ENCODE peak calls at places on chromosome X, in five cellular contexts. R is K562, X is H1, C is HepG2, D is GM12878. Q is an unnamed sample.

GRCh38 chrX:1466232-1466661 is 13.5 kb upstream of the ASMTL start:
- DNase-seq in R (no peak), X (peak; percentile 43), C (no peak), D (no peak), Q (no peak)

GRCh38 chrX:23919148-23919547 is 11.3 kb downstream of the CXorf58 start:
- DNase-seq in R (no peak), X (no peak), C (no peak), D (no peak), Q (no peak)

GRCh38 chrX:45771114-45771513 is 570.4 kb upstream of the DIPK2B start:
- DNase-seq in R (peak; percentile 15), X (no peak), C (peak; percentile 51), D (no peak), Q (no peak)

GRCh38 chrX:103730147-103730546 is 19.4 kb downstream of the TMEM31 start:
- DNase-seq in R (no peak), X (no peak), C (no peak), D (no peak), Q (no peak)

GRCh38 chrX:44062842-44063241 is 89.7 kb upstream of the NDP start:
- DNase-seq in R (no peak), X (no peak), C (no peak), D (no peak), Q (no peak)

GRCh38 chrX:36909584-36909983 is 98.6 kb upstream of the FAM47C start:
- DNase-seq in R (no peak), X (no peak), C (peak; percentile 49), D (no peak), Q (no peak)

GRCh38 chrX:15158736-15159406 is 111.0 kb downstream of the ASB9 start:
- DNase-seq in R (no peak), X (no peak), C (no peak), D (peak; percentile 33), Q (no peak)

GRCh38 chrX:10404435-10404834 is 215.9 kb downstream of the MID1 start:
- DNase-seq in R (no peak), X (no peak), C (no peak), D (no peak), Q (no peak)

GRCh38 chrX:69262036-69262905 is 97.0 kb upstream of the PJA1 start:
- DNase-seq in R (no peak), X (no peak), C (no peak), D (no peak), Q (no peak)

GRCh38 chrX:48890296-48890925 is 7.2 kb downstream of the TIMM17B start:
- DNase-seq in R (peak; percentile 26), X (no peak), C (no peak), D (no peak), Q (no peak)

GRCh38 chrX:140298946-140299345 is 205.9 kb downstream of the SOX3 start:
- DNase-seq in R (no peak), X (no peak), C (no peak), D (no peak), Q (no peak)

GRCh38 chrX:8849462-8849861 is 48.3 kb upstream of the FAM9A start:
- DNase-seq in R (no peak), X (no peak), C (peak; percentile 30), D (no peak), Q (no peak)

GRCh38 chrX:51894697-51895336 is 1.4 kb downstream of the MAGED1 start:
- DNase-seq in R (no peak), X (peak; percentile 44), C (no peak), D (no peak), Q (peak; percentile 46)

GRCh38 chrX:8364369-8365141 is 100.1 kb upstream of the VCX3B start:
- DNase-seq in R (peak; percentile 0), X (peak; percentile 53), C (peak; percentile 2), D (no peak), Q (peak; percentile 7)

GRCh38 chrX:100648601-100649417 is 4.8 kb downstream of the SRPX2 start:
- DNase-seq in R (no peak), X (no peak), C (peak; percentile 60), D (no peak), Q (no peak)

GRCh38 chrX:127038065-127038464 is 218.5 kb downstream of the PRR32 start:
- DNase-seq in R (peak; percentile 0), X (no peak), C (no peak), D (no peak), Q (no peak)

GRCh38 chrX:68627986-68628385 is 19.5 kb upstream of the STARD8 start:
- DNase-seq in R (no peak), X (no peak), C (no peak), D (no peak), Q (no peak)

GRCh38 chrX:23898412-23898959 is 9.3 kb downstream of the APOO start:
- DNase-seq in R (no peak), X (no peak), C (no peak), D (no peak), Q (no peak)

GRCh38 chrX:3176439-3176820 is 135.2 kb downstream of the ARSF start:
- DNase-seq in R (no peak), X (no peak), C (no peak), D (no peak), Q (no peak)

GRCh38 chrX:18955676-18956075 is 28.2 kb downstream of the PHKA2 start:
- DNase-seq in R (no peak), X (no peak), C (no peak), D (no peak), Q (no peak)

GRCh38 chrX:133365886-133366611 is 49.2 kb downstream of the GPC4 start:
- DNase-seq in R (no peak), X (no peak), C (no peak), D (no peak), Q (no peak)

GRCh38 chrX:1093112-1093511 is 119.3 kb downstream of the CRLF2 start:
- DNase-seq in R (no peak), X (no peak), C (no peak), D (no peak), Q (no peak)

GRCh38 chrX:155768036-155768769 is 112.9 kb upstream of the VAMP7 start:
- DNase-seq in R (no peak), X (no peak), C (no peak), D (no peak), Q (peak; percentile 14)

GRCh38 chrX:8813036-8813435 is 11.9 kb upstream of the FAM9A start:
- DNase-seq in R (no peak), X (no peak), C (no peak), D (no peak), Q (no peak)

GRCh38 chrX:12240491-12240890 is 102.2 kb downstream of the FRMPD4 start:
- DNase-seq in R (no peak), X (no peak), C (no peak), D (no peak), Q (no peak)

GRCh38 chrX:85379174-85379907 is at the start of gene POF1B:
- DNase-seq in R (no peak), X (no peak), C (no peak), D (peak; percentile 23), Q (no peak)

GRCh38 chrX:45428816-45429215 is 228.1 kb upstream of the DIPK2B start:
- DNase-seq in R (no peak), X (no peak), C (no peak), D (no peak), Q (no peak)

GRCh38 chrX:110914281-110914680 is 118.7 kb upstream of the CHRDL1 start:
- DNase-seq in R (no peak), X (no peak), C (no peak), D (no peak), Q (no peak)

GRCh38 chrX:87078231-87078630 is 439.4 kb upstream of the KLHL4 start:
- DNase-seq in R (no peak), X (no peak), C (no peak), D (no peak), Q (no peak)

GRCh38 chrX:125507119-125507518 is 187.4 kb downstream of the TEX13C start:
- DNase-seq in R (no peak), X (no peak), C (no peak), D (no peak), Q (no peak)

GRCh38 chrX:2600564-2600963 is 90.5 kb upstream of the CD99 start:
- DNase-seq in R (no peak), X (no peak), C (no peak), D (no peak), Q (no peak)

GRCh38 chrX:15714529-15714928 is 23.5 kb upstream of the CA5B start:
- DNase-seq in R (no peak), X (no peak), C (no peak), D (no peak), Q (no peak)

GRCh38 chrX:40415675-40416074 is 165.1 kb upstream of the ATP6AP2 start:
- DNase-seq in R (no peak), X (no peak), C (no peak), D (no peak), Q (peak; percentile 58)

GRCh38 chrX:45758319-45758718 is 557.6 kb upstream of the DIPK2B start:
- DNase-seq in R (no peak), X (no peak), C (no peak), D (peak; percentile 61), Q (no peak)

GRCh38 chrX:37746268-37746931 is 33.5 kb upstream of the CYBB start:
- DNase-seq in R (no peak), X (no peak), C (no peak), D (peak; percentile 72), Q (no peak)

DNA sequence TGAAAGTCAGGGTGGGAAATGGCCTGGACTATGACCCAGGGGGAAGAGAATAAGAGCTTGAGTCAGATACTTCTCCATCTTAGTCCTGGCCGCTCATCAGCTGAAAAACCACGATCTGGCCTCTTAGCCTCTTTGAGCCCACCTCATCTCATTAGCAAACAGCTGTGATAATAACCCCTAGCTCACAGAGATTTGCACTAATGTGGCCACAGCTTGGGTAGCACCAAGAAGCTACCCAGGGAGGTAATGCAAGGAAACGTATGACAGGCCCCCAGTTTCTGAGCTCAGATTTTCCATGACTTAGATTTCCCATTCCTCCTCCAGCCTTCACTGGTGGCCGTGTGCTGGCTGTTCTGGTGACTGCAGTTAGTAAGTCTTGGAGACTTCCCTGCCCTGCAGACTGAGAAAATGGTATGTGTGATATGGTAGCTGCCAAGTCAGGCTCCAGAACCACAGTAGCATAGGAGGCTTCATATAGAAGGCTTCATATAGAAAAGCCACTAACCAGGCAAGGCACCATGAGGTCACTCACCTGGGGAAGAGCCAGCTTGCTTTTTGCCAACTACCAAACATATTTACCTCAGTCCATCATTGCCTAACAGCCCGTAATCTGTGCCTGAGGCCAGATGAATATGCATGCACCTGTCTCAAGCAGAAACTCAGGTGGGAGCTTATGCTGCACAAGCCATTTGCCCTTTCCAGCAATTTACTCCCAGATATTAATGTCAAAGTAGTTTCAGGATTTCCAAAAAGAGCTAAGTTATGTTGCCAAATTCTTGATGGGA is 51.4 kb upstream of the GABRE start:
- DNase-seq in R (no peak), X (no peak), C (no peak), D (no peak), Q (no peak)
- TF ChIP-seq TAF1 in R (no peak), X (no peak), C (no peak), D (no peak), Q (no peak)

GRCh38 chrX:56233682-56234081 is 1.5 kb downstream of the KLF8 start:
- DNase-seq in R (peak; percentile 2), X (peak; percentile 56), C (no peak), D (peak; percentile 60), Q (no peak)
- TF ChIP-seq CHD2 in R (no peak), X (no peak), C (no peak), D (no peak), Q (no peak)

GRCh38 chrX:25968920-25969319 is 169.2 kb upstream of the MAGEB18 start:
- DNase-seq in R (peak; percentile 9), X (peak; percentile 78), C (peak; percentile 0), D (no peak), Q (peak; percentile 35)
- TF ChIP-seq GABPA in R (no peak), X (no peak), C (no peak), D (no peak), Q (no peak)

DNA sequence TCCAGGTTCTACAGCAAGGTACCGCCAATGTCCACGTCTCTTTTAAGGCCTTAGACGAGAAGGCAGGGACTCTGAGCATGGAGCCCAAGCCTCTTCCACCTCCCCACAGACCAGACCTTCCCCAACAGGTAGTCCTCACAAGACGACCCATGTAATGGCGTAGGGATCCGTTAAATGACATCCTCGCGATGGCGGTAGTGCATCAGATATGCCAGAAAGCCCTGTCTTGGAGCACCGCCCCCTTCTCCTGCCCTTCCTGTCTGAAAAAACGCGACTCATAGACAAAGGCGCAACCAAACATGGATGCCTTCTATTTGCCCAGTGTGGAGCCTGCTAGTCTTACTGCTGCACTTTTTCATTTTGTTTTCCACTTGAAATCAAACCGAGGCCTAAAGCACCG is 185.4 kb downstream of the OR13H1 start:
- DNase-seq in R (no peak), X (no peak), C (no peak), D (peak; percentile 88), Q (peak; percentile 63)
- TF ChIP-seq TAF1 in R (no peak), X (no peak), C (no peak), D (peak; percentile 70), Q (no peak)

Q was measured in SK-N-SH.